ENCODE peak calls at places on chromosomes 1 and 21, in four cellular contexts. O, V, R and Z are unnamed samples.

GRCh38 chr1:18927654-18928272 is 25.4 kb upstream of the ALDH4A1 start:
- DNase-seq in R (no peak), O (no peak), V (no peak), Z (peak; percentile 16)

GRCh38 chr21:42555756-42556438 is 42.2 kb downstream of the SLC37A1 start:
- DNase-seq in R (no peak), V (no peak), O (peak; percentile 2), Z (no peak)

GRCh38 chr21:33712022-33712803 is 69.9 kb downstream of the ITSN1 start:
- DNase-seq in R (no peak), V (no peak), O (no peak), Z (no peak)

GRCh38 chr1:119964673-119965363 is 68.5 kb upstream of the ADAM30 start:
- DNase-seq in O (no peak), V (no peak), R (peak; percentile 23), Z (no peak)

GRCh38 chr1:212147581-212148033 is 112.1 kb downstream of the DTL start:
- DNase-seq in V (no peak), O (no peak), R (no peak), Z (no peak)

GRCh38 chr1:174682419-174683008 is 234.8 kb downstream of the GPR52 start:
- DNase-seq in V (no peak), O (no peak), R (peak; percentile 7), Z (no peak)

GRCh38 chr1:92291372-92291999 is 7.3 kb downstream of the GLMN start:
- DNase-seq in V (no peak), O (no peak), R (peak; percentile 22), Z (no peak)

GRCh38 chr1:66393586-66394334 is 140.2 kb upstream of the SGIP1 start:
- DNase-seq in R (no peak), V (no peak), O (no peak), Z (no peak)

GRCh38 chr1:39645411-39646043 is 6.1 kb upstream of the HEYL start:
- DNase-seq in O (no peak), R (no peak), V (no peak), Z (no peak)

GRCh38 chr1:24052119-24052695 is 59.7 kb downstream of the MYOM3 start:
- DNase-seq in O (no peak), V (no peak), R (no peak), Z (no peak)

GRCh38 chr1:235326719-235327558 is 1.0 kb downstream of the ARID4B start:
- DNase-seq in O (peak; percentile 30), V (peak; percentile 62), R (no peak), Z (peak; percentile 35)

GRCh38 chr21:44979687-44980561 is 40.1 kb downstream of the SLX9 start:
- DNase-seq in V (no peak), R (no peak), O (no peak), Z (no peak)

GRCh38 chr1:172883387-172883791 is 167.4 kb downstream of the TNFSF18 start:
- DNase-seq in O (no peak), V (no peak), R (no peak), Z (no peak)

GRCh38 chr1:89657886-89658285 is 25.0 kb downstream of the LRRC8C start:
- DNase-seq in V (no peak), O (no peak), R (no peak), Z (no peak)

GRCh38 chr1:156122519-156123355 is 8.2 kb downstream of the LMNA start:
- DNase-seq in V (peak; percentile 91), R (no peak), O (no peak), Z (peak; percentile 77)

GRCh38 chr1:28249013-28249870 is 10.1 kb upstream of the SESN2 start:
- DNase-seq in O (no peak), R (peak; percentile 63), V (no peak), Z (peak; percentile 72)

GRCh38 chr1:223088713-223089240 is 54.3 kb downstream of the TLR5 start:
- DNase-seq in R (no peak), O (no peak), V (no peak), Z (no peak)

GRCh38 chr21:39661740-39662139 is 49.0 kb downstream of the B3GALT5 start:
- DNase-seq in V (no peak), O (no peak), R (no peak), Z (no peak)

GRCh38 chr21:41141031-41141457 is 26.9 kb upstream of the BACE2 start:
- DNase-seq in R (no peak), V (no peak), O (no peak), Z (peak; percentile 8)

GRCh38 chr21:46493828-46494227 is 35.1 kb downstream of the DIP2A start:
- DNase-seq in R (no peak), V (no peak), O (no peak), Z (no peak)

DNA sequence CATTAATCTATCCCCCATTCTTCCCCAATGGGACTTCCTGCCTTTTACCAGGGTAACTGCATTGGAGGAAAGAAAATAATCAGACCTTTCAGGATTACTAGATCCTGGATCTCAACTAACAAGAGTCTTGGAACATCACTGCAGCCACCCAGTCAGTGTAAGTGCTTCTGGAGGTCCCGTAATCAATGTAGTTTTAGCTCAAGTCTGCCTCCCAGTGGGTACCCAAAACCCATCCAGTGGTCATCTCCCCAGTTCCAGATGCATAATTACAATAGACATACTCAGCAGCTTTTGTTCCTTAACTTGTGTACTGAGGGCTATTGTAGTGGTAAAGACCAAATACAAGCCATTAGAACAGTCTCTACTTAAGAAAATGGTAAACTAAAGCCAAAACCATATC is 319.1 kb downstream of the GPATCH2 start:
- DNase-seq in V (no peak), O (no peak), R (no peak), Z (peak; percentile 13)
- TF ChIP-seq CTCF in V (no peak), O (no peak), R (peak; percentile 8), Z (no peak)

GRCh38 chr1:204826970-204827369 is 43.7 kb upstream of the NFASC start:
- DNase-seq in O (no peak), R (no peak), V (no peak), Z (peak; percentile 47)
- TF ChIP-seq CTCF in O (no peak), R (peak; percentile 23), V (no peak), Z (no peak)

DNA sequence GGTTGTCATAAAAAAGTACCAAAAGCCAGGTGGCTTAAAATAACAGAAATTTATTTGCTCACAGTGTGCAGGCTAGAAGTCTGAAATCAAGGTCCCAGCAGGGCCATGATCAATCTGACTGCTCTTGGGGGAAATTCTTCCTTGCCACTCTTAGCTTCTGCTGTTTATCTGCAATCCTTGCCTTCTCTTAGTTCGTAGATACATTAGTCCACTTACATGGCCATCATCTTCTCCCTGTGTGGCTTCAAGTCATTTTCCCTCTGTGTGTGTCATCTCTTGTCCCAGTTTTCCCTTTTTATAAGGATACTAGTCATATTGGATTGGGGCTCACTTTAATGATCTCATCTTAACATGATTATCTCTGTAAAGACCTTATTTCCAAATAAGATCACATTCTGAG is 124.0 kb upstream of the NCAM2 start:
- DNase-seq in R (no peak), V (no peak), O (no peak), Z (no peak)
- TF ChIP-seq CTCF in R (no peak), V (no peak), O (no peak), Z (no peak)

GRCh38 chr1:30149226-30149625 is 574.2 kb downstream of the MATN1 start:
- DNase-seq in R (no peak), O (no peak), V (no peak), Z (no peak)

GRCh38 chr1:30146448-30146847 is 576.9 kb downstream of the MATN1 start:
- DNase-seq in R (no peak), V (no peak), O (no peak), Z (no peak)

GRCh38 chr1:30148676-30149075 is 574.7 kb downstream of the MATN1 start:
- DNase-seq in O (no peak), R (no peak), V (no peak), Z (no peak)

GRCh38 chr1:30145723-30146263 is 577.6 kb downstream of the MATN1 start:
- DNase-seq in O (no peak), V (no peak), R (no peak), Z (no peak)

DNA sequence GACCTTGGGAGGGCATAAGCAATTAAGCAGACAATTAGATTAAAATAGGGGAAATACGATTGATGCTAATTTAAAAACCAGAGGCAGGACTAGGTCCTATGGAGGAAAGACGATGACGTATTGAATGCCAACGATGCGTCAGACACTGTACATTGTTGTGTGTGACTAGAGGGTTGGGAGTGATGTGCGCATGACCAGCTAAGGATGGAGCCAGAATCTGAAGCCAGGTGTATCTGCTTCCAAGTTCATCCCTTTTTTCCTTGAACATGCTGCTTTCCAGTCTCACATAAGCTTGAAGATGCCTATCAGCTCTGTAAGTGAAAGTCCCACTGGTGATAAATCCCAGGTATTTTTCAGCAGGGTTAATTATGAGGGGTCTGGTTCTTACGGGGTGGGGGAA is 576.2 kb downstream of the MATN1 start:
- DNase-seq in O (no peak), V (no peak), R (no peak), Z (no peak)
- TF ChIP-seq CTCF in O (no peak), V (no peak), R (no peak), Z (no peak)